ENCODE peak calls at places on chromosomes 12 and 14, in ten cellular contexts. L is mucosa of descending colon; F is naive thymus-derived CD4-positive, alpha-beta T cell; M is stimulated activated CD8-positive, alpha-beta memory T cell treated with anti-CD3 and anti-CD28 coated beads, Interleukin-2, amount 100 ng/mL, for 1 hour; O is GM04504; K is GM19239; Q is NCI-H1105 treated with DMSO at 0.1 percent for 48 hours; A is AG10803; I is stimulated activated CD4-positive, alpha-beta T cell treated with anti-CD3 and anti-CD28 coated beads, Interleukin-4, amount 100 ng/mL, for 24 hours; H is fibroblast of the aortic adventitia. X is an unnamed sample.

GRCh38 chr14:29755311-29756052 is 172.2 kb downstream of the PRKD1 start:
- DNase-seq in Q (no peak), O (no peak), M (no peak), A (no peak), H (peak), L (no peak), K (no peak), I (no peak), F (no peak), X (no peak)

GRCh38 chr14:36661506-36662257 is at the start of gene PAX9:
- DNase-seq in O (peak), F (no peak), I (peak), Q (peak), M (no peak), H (peak), L (peak), A (peak), K (no peak), X (no peak)

GRCh38 chr12:53785161-53785560 is 33.4 kb upstream of the CISTR start:
- DNase-seq in Q (no peak), K (no peak), M (no peak), F (no peak), L (no peak), O (no peak), H (no peak), I (no peak), A (no peak), X (no peak)

GRCh38 chr14:73381379-73382013 is 76.8 kb downstream of the NUMB start:
- DNase-seq in Q (no peak), A (no peak), I (no peak), H (no peak), K (no peak), O (no peak), F (no peak), L (no peak), M (no peak), X (no peak)

GRCh38 chr12:12807970-12808702 is 5.0 kb upstream of the DDX47 start:
- DNase-seq in L (peak), M (no peak), F (peak), O (no peak), K (no peak), A (no peak), H (peak), I (peak), Q (no peak), X (peak)

GRCh38 chr12:107079172-107080011 is 14.0 kb downstream of the CRY1 start:
- DNase-seq in I (no peak), A (peak), O (peak), Q (no peak), F (no peak), M (no peak), L (peak), K (no peak), H (peak), X (no peak)

GRCh38 chr14:30620178-30620577 is 1.9 kb upstream of the SCFD1 start:
- DNase-seq in O (no peak), F (no peak), L (no peak), H (peak), K (no peak), A (peak), Q (no peak), I (no peak), M (no peak), X (no peak)

GRCh38 chr14:101849640-101850039 is 88.1 kb downstream of the PPP2R5C start:
- DNase-seq in K (no peak), M (no peak), H (no peak), Q (no peak), L (no peak), F (no peak), A (no peak), O (no peak), I (no peak), X (no peak)

GRCh38 chr12:111174283-111175108 is 194.4 kb downstream of the PHETA1 start:
- DNase-seq in A (no peak), M (no peak), H (no peak), I (no peak), K (no peak), O (no peak), F (no peak), Q (peak), L (no peak), X (no peak)

GRCh38 chr14:45610303-45610702 is 357.3 kb upstream of the MIS18BP1 start:
- DNase-seq in I (no peak), O (no peak), F (no peak), A (no peak), Q (peak), H (no peak), M (no peak), K (no peak), L (peak), X (no peak)

GRCh38 chr12:30753761-30754382 is 879 bp downstream of the CAPRIN2 start:
- DNase-seq in K (peak), H (peak), M (no peak), A (peak), Q (peak), O (no peak), I (no peak), L (no peak), F (no peak), X (no peak)

GRCh38 chr14:90109858-90110257 is 48.1 kb downstream of the KCNK13 start:
- DNase-seq in F (no peak), H (no peak), Q (no peak), I (no peak), A (no peak), O (no peak), M (no peak), K (no peak), L (no peak), X (no peak)

X was measured in T-helper 2 cell treated with Interferon-gamma antibody and Interleukin-4, amounts not matched to agents 5 μg/mL and 100 μg/mL, for 36 hours.